ENCODE peak calls at places on chromosomes 3 and 15, in five cellular contexts. N is GM23338; R is naive thymus-derived CD4-positive, alpha-beta T cell; O is uterus; X is upper lobe of right lung. T is an unnamed sample. For H3K27me3 and H3K36me3, the result is how much of the 10 kb centered on the place peaks cover.

GRCh38 chr3:184317201-184317600 is 2.8 kb downstream of the EIF4G1 start:
- DNase-seq in N (no peak), R (no peak), O (no peak), X (no peak), T (peak)

GRCh38 chr3:194675081-194675640 is 3.2 kb upstream of the LSG1 start:
- DNase-seq in N (no peak), R (no peak), O (no peak), X (no peak), T (no peak)

GRCh38 chr15:84956199-84956598 is 25.5 kb upstream of the PDE8A start:
- DNase-seq in N (no peak), R (no peak), O (no peak), X (no peak), T (no peak)

GRCh38 chr3:44948239-44948638 is 27.7 kb downstream of the ZDHHC3 start:
- DNase-seq in N (no peak), R (no peak), O (no peak), X (no peak), T (no peak)

GRCh38 chr3:189324538-189325138 is 152.9 kb downstream of the TPRG1 start:
- DNase-seq in N (no peak), R (peak), O (no peak), X (peak), T (no peak)

GRCh38 chr3:31936661-31937060 is 44.4 kb downstream of the OSBPL10 start:
- DNase-seq in N (no peak), R (no peak), O (no peak), X (no peak), T (no peak)

GRCh38 chr3:55327131-55327920 is 159.8 kb downstream of the WNT5A start:
- DNase-seq in N (no peak), R (no peak), O (no peak), X (no peak), T (no peak)

GRCh38 chr15:84606653-84607120 is 5.9 kb downstream of the ZSCAN2 start:
- DNase-seq in N (no peak), R (no peak), O (no peak), X (no peak), T (no peak)

GRCh38 chr3:8891328-8891727 is 71.9 kb downstream of the RAD18 start:
- DNase-seq in N (no peak), R (no peak), O (no peak), X (no peak), T (no peak)

GRCh38 chr3:169509780-169510179 is 153.7 kb downstream of the MECOM start:
- DNase-seq in N (no peak), R (no peak), O (no peak), X (no peak), T (no peak)

DNA sequence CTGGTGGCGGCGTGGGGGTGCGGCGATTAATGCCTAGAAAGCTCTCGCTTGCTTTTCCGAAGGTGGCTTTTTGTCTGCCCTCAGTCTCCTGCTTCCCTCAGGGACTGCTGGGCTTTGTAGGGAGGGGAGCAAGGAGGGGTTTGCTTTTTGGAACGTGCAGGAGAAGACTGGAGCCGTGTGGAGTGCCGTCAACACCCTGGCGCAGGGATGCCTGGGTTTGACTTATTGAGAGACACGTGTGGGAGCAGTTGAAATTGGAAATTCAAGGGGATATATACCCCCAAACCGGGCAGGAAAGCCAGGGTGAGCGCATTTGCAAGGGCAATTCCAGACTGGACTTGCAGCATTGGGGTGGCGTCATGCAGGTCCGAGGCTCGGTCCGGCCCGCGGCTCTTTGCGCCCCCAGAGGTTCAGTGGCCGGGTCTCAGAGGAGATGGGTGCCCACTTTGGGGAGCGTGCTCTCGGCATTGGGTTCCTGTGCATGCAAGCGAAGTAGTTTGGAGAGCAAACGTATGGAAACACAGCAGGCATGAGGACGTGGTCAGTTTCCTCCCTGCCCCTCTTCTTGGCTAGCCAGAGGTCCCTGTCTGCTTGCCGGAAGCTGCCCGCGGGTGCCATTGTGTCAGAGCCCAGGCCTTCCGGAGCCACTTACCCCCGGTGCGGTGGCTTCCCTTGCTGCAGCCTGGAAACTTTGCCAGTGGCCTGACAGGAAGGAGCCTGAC is 2.2 kb downstream of the EPHB1 start:
- DNase-seq in N (peak), R (no peak), O (no peak), X (no peak), T (peak)
- H3K4me3 ChIP-seq in N (peak), R (no peak), O (peak), X (peak), T (peak)

GRCh38 chr15:74128785-74129350 is 1.5 kb upstream of the ISLR2 start:
- DNase-seq in N (peak), R (no peak), O (no peak), X (no peak), T (peak)

GRCh38 chr15:74129411-74130088 is 836 bp upstream of the ISLR2 start:
- DNase-seq in N (peak), R (no peak), O (no peak), X (no peak), T (no peak)

GRCh38 chr15:74130849-74131617 is 647 bp downstream of the ISLR2 start:
- DNase-seq in N (peak), R (no peak), O (no peak), X (no peak), T (peak)

GRCh38 chr15:74131618-74132191 is 1.3 kb downstream of the ISLR2 start:
- DNase-seq in N (peak), R (no peak), O (no peak), X (no peak), T (no peak)

DNA sequence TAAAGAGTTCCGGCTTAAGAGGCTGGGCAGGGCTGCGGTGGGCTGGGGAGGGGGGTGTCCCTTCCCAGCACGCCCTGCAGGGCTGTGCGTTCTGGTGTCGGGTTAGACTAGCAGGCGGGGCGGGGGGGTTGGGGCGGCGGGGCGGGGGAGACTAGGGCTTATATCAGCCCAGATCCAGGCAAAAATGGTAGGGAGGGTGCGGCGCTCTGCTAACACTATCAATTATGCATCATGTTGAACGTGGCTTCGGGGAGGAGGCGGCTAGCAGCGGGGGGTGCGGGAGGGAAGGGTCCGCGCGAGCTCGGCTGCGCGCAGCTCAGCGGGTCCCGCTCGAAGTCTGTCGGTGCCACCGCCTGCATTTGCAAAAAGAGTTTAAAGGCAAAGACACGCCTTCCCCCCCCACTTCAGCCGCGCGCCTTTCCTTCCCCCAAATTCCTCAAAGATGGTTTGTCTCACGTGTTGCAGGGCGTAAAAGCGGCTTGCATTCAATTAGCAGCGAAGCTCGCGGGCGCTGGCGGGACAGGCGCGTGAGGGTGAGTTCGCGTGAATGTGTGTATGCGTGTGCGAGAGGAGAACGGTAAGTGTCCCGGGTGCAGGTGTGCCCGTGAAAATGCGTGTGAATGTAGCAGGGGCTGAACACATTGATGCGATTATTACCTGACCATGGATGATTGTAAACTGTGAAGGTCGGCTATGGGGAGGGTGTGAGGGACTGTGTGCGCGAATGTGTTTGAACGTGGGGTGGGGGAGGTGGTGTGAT is at the start of gene ISLR2:
- DNase-seq in N (peak), R (no peak), O (no peak), X (no peak), T (peak)
- H3K27me3 ChIP-seq in N (half or more), R (under half), O (under half), X (half or more), T (half or more)

GRCh38 chr3:127572186-127572585 is 18.3 kb downstream of the TPRA1 start:
- DNase-seq in N (no peak), R (no peak), O (no peak), X (no peak), T (no peak)
- H3K36me3 ChIP-seq in N (under half), R (under half), O (under half), X (under half), T (under half)

DNA sequence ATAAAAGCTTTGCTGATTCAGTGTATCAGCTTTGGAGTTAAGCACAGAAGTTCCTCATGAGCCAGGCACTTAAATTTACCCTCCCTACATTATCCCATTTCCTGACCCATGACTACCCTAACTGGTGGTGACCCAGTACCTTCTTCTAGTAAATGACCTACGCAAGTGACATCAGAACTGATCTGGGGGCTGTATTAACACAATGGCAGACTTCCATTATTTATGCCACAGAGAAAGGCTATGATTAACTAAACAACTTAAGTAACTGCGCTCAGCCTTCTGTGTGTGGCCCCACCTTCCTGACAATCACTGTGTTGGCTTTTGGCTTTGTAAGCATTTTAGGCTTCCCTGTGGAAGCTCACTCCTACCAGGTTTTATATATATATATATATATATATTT is 1.9 kb downstream of the MB21D2 start:
- DNase-seq in N (no peak), R (no peak), O (no peak), X (no peak), T (no peak)
- H3K4me3 ChIP-seq in N (peak), R (no peak), O (no peak), X (peak), T (peak)

DNA sequence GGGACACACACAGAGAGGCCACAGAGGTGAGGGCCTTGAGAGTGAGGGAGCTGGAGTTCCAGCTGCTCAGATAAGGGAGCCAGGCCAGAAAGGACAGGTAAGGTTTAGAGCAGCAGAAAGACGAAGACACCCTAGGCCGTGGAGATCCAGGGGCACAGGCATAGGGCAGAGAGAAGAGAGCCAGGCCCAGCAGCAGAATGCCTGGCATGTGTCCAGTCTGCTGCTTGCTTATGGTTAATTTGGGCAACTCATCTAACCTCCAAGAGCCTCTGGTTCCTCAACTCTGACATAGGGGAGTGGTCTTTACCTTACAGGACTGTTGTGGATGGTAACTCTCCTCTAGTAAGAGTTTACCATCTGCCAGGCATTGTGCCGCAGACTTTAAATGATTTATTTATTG is 35.9 kb downstream of the STARD5 start:
- DNase-seq in N (no peak), R (no peak), O (no peak), X (no peak), T (no peak)
- H3K27me3 ChIP-seq in N (under half), R (under half), O (under half), X (under half), T (under half)

DNA sequence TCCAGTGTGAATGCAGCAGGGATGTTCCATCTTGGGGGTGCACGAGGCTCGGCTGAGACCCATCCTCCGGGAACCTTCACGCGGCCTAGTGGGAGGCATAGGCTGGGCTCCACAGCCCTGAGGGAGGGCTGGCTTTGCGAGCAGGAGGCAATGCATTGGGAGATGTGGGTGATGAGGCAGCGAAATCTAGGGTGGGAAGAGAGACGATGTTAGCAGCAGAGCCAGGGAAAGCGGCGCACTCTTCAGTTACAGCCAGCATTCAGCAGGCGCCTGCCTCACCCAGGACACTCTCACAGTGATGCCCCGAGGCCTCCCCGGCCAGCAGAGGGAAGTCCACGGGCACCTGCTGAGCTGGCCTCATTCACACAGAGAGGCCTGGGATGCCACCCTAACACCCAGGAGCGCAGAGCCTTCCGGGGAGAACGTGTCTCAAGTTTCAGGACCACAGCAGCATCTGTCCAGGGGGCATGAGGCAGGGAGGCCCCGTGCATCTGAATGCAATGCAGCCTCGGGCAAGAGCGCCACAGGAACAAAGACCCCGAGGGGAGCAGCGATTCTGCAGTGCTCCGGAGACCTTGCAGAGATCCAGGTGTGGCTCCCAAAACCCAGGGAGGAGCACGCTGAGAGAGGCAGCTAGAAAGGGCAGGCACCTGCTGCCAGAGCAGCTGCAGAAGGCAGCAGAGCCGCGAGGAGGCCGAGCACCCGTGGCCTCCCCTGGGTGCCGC is 102.4 kb downstream of the NUP210 start:
- DNase-seq in N (no peak), R (no peak), O (no peak), X (no peak), T (no peak)
- H3K36me3 ChIP-seq in N (under half), R (under half), O (under half), X (under half), T (under half)

GRCh38 chr3:48596157-48596556 is 1.0 kb upstream of the COL7A1 start:
- DNase-seq in N (no peak), R (no peak), O (no peak), X (no peak), T (no peak)

GRCh38 chr3:48594431-48595049 is 589 bp downstream of the COL7A1 start:
- DNase-seq in N (peak), R (no peak), O (no peak), X (no peak), T (peak)

GRCh38 chr3:48595526-48596121 is 495 bp upstream of the COL7A1 start:
- DNase-seq in N (peak), R (no peak), O (peak), X (no peak), T (peak)

GRCh38 chr3:48596676-48597407 is 1.7 kb upstream of the COL7A1 start:
- DNase-seq in N (no peak), R (no peak), O (no peak), X (no peak), T (no peak)

GRCh38 chr3:48595075-48595525 is at the start of gene COL7A1:
- DNase-seq in N (peak), R (no peak), O (no peak), X (no peak), T (no peak)
- H3K4me3 ChIP-seq in N (peak), R (no peak), O (peak), X (no peak), T (peak)

DNA sequence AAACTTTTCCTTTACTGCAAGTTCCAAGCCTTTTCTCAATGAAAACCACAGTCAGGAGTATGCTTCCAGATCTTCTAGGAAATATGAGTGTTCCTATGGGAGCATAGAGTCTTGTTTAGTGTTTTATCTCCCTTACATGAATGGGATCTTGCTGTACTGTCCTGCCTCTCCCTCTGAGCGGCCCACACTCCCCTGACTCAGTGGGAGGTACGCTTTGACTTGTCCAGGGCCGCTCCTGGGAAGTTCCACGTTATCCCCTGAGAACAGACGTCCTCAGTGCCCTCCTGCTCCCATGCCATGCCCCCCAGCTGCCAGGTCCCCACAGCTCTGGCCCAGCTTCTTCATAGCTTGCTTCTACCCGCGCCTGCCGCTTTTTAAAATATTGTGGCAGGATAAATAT is 28.9 kb upstream of the VPS33B start:
- DNase-seq in N (no peak), R (no peak), O (no peak), X (no peak), T (no peak)
- H3K27me3 ChIP-seq in N (under half), R (under half), O (under half), X (under half), T (under half)